ENCODE peak calls at places on chromosomes 4 and X, in ten cellular contexts. W is germinal center; B is GM10248; K is GM18507; H is activated naive CD4-positive, alpha-beta T cell treated with anti-CD3 and anti-CD28 coated beads, Interleukin-2, amount 50 U/mL, for 16 hours; P is activated CD8-positive, alpha-beta memory T cell treated with anti-CD3 and anti-CD28 coated beads for 48 hours; F is T-helper 1 cell; Y is pons; I is brain microvascular endothelial cell; J is stimulated activated CD8-positive, alpha-beta memory T cell treated with anti-CD3 and anti-CD28 coated beads, Interleukin-7, amount 100 ng/mL, for 48 hours. X is an unnamed sample.

GRCh38 chrX:44708470-44708869 is 135.4 kb upstream of the DUSP21 start:
- DNase-seq in W (no peak), B (no peak), K (no peak), H (no peak), P (no peak), F (no peak), Y (no peak), I (no peak), J (no peak), X (no peak)

GRCh38 chrX:53824686-53825085 is 138.2 kb upstream of the HUWE1 start:
- DNase-seq in W (no peak), B (no peak), K (no peak), H (no peak), P (no peak), F (no peak), Y (no peak), I (no peak), J (no peak), X (no peak)

GRCh38 chr4:44760142-44760898 is 34.0 kb upstream of the GNPDA2 start:
- DNase-seq in W (peak; percentile 6), B (peak; percentile 12), K (no peak), H (no peak), P (no peak), F (no peak), Y (peak; percentile 54), I (peak; percentile 7), J (no peak), X (no peak)

GRCh38 chr4:617644-618330 is 7.6 kb upstream of the PDE6B start:
- DNase-seq in W (no peak), B (no peak), K (no peak), H (no peak), P (no peak), F (no peak), Y (no peak), I (no peak), J (no peak), X (no peak)

GRCh38 chrX:108091878-108092291 is 307 bp downstream of the ATG4A start:
- DNase-seq in W (peak; percentile 1), B (peak; percentile 14), K (no peak), H (peak; percentile 18), P (no peak), F (no peak), Y (no peak), I (no peak), J (no peak), X (peak; percentile 1)

GRCh38 chr4:22534374-22534773 is 18.5 kb upstream of the ADGRA3 start:
- DNase-seq in W (no peak), B (no peak), K (no peak), H (no peak), P (no peak), F (no peak), Y (no peak), I (no peak), J (no peak), X (no peak)

GRCh38 chr4:2042207-2042946 is 16.8 kb upstream of the NAT8L start:
- DNase-seq in W (peak; percentile 66), B (peak; percentile 68), K (no peak), H (peak; percentile 49), P (no peak), F (no peak), Y (no peak), I (no peak), J (no peak), X (peak; percentile 44)

GRCh38 chr4:155608231-155608885 is 58.3 kb upstream of the GUCY1A1 start:
- DNase-seq in W (no peak), B (no peak), K (no peak), H (no peak), P (no peak), F (no peak), Y (no peak), I (peak; percentile 18), J (no peak), X (no peak)

GRCh38 chr4:101304916-101305315 is 42.4 kb downstream of the PPP3CA start:
- DNase-seq in W (no peak), B (no peak), K (no peak), H (no peak), P (no peak), F (no peak), Y (peak; percentile 90), I (peak; percentile 66), J (no peak), X (no peak)

GRCh38 chrX:63283331-63283730 is 67.8 kb downstream of the SPIN4 start:
- DNase-seq in W (no peak), B (no peak), K (no peak), H (no peak), P (no peak), F (no peak), Y (no peak), I (no peak), J (no peak), X (no peak)

GRCh38 chrX:11381464-11381863 is 88.3 kb downstream of the AMELX start:
- DNase-seq in W (peak; percentile 10), B (peak; percentile 9), K (no peak), H (no peak), P (no peak), F (no peak), Y (peak; percentile 62), I (peak; percentile 69), J (no peak), X (peak; percentile 27)

GRCh38 chrX:12686324-12686723 is 104.9 kb upstream of the PRPS2 start:
- DNase-seq in W (no peak), B (no peak), K (no peak), H (no peak), P (no peak), F (no peak), Y (no peak), I (no peak), J (no peak), X (no peak)

GRCh38 chrX:21658152-21658737 is at the start of gene KLHL34:
- DNase-seq in W (no peak), B (no peak), K (no peak), H (peak; percentile 18), P (no peak), F (no peak), Y (no peak), I (no peak), J (no peak), X (no peak)

GRCh38 chr4:113646456-113646809 is 115.1 kb downstream of the CAMK2D start:
- DNase-seq in W (no peak), B (no peak), K (no peak), H (no peak), P (no peak), F (no peak), Y (no peak), I (no peak), J (no peak), X (no peak)

GRCh38 chr4:35315419-35315818 is 928.9 kb downstream of the ARAP2 start:
- DNase-seq in W (no peak), B (no peak), K (no peak), H (no peak), P (no peak), F (no peak), Y (no peak), I (no peak), J (no peak), X (no peak)

GRCh38 chrX:10106801-10107200 is 50.0 kb upstream of the CLCN4 start:
- DNase-seq in W (no peak), B (no peak), K (no peak), H (peak; percentile 55), P (no peak), F (no peak), Y (no peak), I (no peak), J (no peak), X (peak; percentile 23)

GRCh38 chr4:163484906-163485305 is 9.6 kb upstream of the TMA16 start:
- DNase-seq in W (peak; percentile 61), B (peak; percentile 36), K (no peak), H (peak; percentile 52), P (no peak), F (no peak), Y (peak; percentile 66), I (peak; percentile 46), J (no peak), X (peak; percentile 50)

GRCh38 chrX:72126539-72127140 is 5.1 kb downstream of the RTL5 start:
- DNase-seq in W (peak; percentile 57), B (peak; percentile 75), K (no peak), H (peak; percentile 77), P (peak; percentile 54), F (peak; percentile 46), Y (peak; percentile 70), I (peak; percentile 83), J (peak; percentile 55), X (peak; percentile 87)

GRCh38 chr4:182585321-182585720 is 331.9 kb downstream of the DCTD start:
- DNase-seq in W (no peak), B (no peak), K (no peak), H (no peak), P (no peak), F (no peak), Y (no peak), I (no peak), J (no peak), X (no peak)

GRCh38 chr4:163755013-163755412 is 260.5 kb downstream of the TMA16 start:
- DNase-seq in W (peak; percentile 11), B (peak; percentile 15), K (no peak), H (no peak), P (no peak), F (no peak), Y (peak; percentile 62), I (peak; percentile 16), J (no peak), X (no peak)